ENCODE peak calls at places on chromosomes 16 and 17, in seven cellular contexts. S is PC-9, H is psoas muscle, X is neural progenitor cell, M is Peyer's patch, E is H9, B is heart right ventricle. K is an unnamed sample.

GRCh38 chr16:4613636-4614570 is 785 bp downstream of the UBALD1 start:
- DNase-seq in M (no peak), H (peak; percentile 70), B (no peak), S (no peak), E (peak; percentile 34), X (peak; percentile 70), K (no peak)

GRCh38 chr17:62179525-62180161 is 114.6 kb upstream of the MED13 start:
- DNase-seq in M (peak; percentile 74), H (no peak), S (peak; percentile 83), X (no peak), B (no peak), E (no peak), K (peak; percentile 87)

GRCh38 chr17:2215616-2216364 is 87.8 kb downstream of the SMG6 start:
- DNase-seq in M (peak; percentile 91), H (peak; percentile 75), X (peak; percentile 60), S (no peak), E (peak; percentile 64), B (peak; percentile 81), K (no peak)

GRCh38 chr17:42413464-42414040 is 9.5 kb downstream of the CAVIN1 start:
- DNase-seq in H (no peak), B (no peak), S (no peak), E (no peak), X (no peak), M (no peak), K (no peak)

GRCh38 chr16:56574625-56575024 is 9.8 kb downstream of the MT4 start:
- DNase-seq in S (no peak), M (no peak), H (no peak), E (no peak), X (no peak), B (no peak), K (no peak)

GRCh38 chr17:78172284-78173024 is 4.1 kb downstream of the SYNGR2 start:
- DNase-seq in H (peak; percentile 74), M (peak; percentile 89), S (no peak), E (no peak), X (no peak), B (peak; percentile 57), K (no peak)

GRCh38 chr16:31400191-31400590 is 7.1 kb downstream of the ITGAD start:
- DNase-seq in B (no peak), E (no peak), M (no peak), X (no peak), S (no peak), H (no peak), K (no peak)

GRCh38 chr17:14303343-14304221 is 2.7 kb downstream of the HS3ST3B1 start:
- DNase-seq in E (peak; percentile 71), X (peak; percentile 62), B (no peak), M (no peak), H (no peak), S (no peak), K (no peak)

GRCh38 chr17:38339891-38340290 is 3.9 kb downstream of the GPR179 start:
- DNase-seq in S (no peak), E (no peak), H (no peak), M (no peak), B (no peak), X (no peak), K (no peak)

GRCh38 chr17:71440513-71440912 is 680.3 kb upstream of the SOX9 start:
- DNase-seq in X (no peak), S (no peak), B (no peak), E (no peak), M (no peak), H (no peak), K (no peak)

GRCh38 chr17:70875729-70876344 is 706.5 kb downstream of the KCNJ2 start:
- DNase-seq in S (no peak), B (no peak), X (no peak), E (no peak), H (no peak), M (no peak), K (no peak)

GRCh38 chr17:79842656-79843474 is 3.6 kb upstream of the CBX4 start:
- DNase-seq in S (no peak), M (no peak), X (peak; percentile 63), H (no peak), E (no peak), B (no peak), K (no peak)

DNA sequence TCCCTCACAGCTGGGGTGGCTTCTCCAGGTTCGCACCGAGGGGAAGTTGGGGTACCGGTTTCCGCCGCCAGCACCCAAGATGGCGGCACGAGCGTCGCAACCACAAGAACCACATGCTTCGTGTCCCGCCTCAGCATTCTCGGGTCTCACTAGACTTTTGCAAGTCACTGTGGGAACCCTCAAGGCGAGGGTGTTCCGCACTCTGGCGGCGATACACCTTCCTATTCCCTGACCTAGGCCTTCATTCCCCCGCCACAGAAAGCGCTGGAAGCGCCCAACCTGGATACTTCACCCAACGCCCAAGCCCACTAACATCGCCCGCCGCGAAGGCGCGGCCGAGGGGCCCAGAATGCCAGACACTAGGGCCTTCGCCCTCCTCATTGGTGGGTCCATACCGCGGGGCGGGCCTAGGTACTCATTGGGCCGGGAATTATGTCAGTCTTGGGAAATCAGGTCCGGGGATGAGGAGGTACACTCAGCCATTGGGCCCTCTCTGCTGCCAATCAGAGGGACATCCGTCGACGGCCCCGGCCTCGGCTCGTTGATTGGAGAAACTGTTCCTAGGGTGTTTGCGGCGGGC is 328 bp upstream of the NFE2L1 start:
- DNase-seq in E (peak; percentile 100), B (peak; percentile 100), M (peak; percentile 100), S (peak; percentile 99), X (peak; percentile 100), H (peak; percentile 100), K (peak; percentile 98)
- H3K27ac ChIP-seq in E (peak overlapping the region; percentile 48), B (peak overlapping the region; percentile 97), M (peak overlapping the region; percentile 96), S (peak overlapping the region; percentile 82), X (peak overlapping the region; percentile 78), H (peak overlapping the region; percentile 97), K (peak overlapping the region; percentile 99)

DNA sequence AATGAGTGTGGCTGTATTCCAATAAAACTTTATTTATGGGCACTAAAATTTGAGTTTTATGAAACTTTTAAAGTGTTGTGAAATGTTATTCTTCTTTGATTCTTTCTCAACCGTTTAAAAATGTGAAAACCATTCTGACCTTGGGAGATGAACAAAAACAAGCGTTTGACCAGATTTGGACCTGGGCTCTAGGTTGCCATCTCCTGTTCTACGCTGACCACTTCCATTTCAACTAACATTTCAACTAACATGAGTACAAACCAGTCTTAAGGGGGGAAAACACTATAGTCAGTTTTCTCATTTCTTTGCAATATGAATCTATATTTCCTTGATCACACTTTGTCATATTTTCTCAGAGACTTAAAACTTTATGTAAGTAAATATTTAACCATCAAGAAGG is 118.4 kb upstream of the IRX5 start:
- DNase-seq in E (no peak), H (no peak), S (no peak), B (no peak), M (no peak), X (no peak), K (no peak)
- TF ChIP-seq CTCF in E (peak; percentile 35), H (no peak), S (no peak), B (no peak), M (no peak), X (peak; percentile 26), K (no peak)

GRCh38 chr16:57621521-57622268 is 6.7 kb upstream of the ADGRG1 start:
- DNase-seq in H (peak; percentile 55), E (no peak), S (peak; percentile 74), B (no peak), X (no peak), M (no peak), K (no peak)
- H3K27ac ChIP-seq in H (no peak overlapping the region), E (no peak overlapping the region), S (peak overlapping the region; percentile 92), B (no peak overlapping the region), X (no peak overlapping the region), M (peak overlapping the region; percentile 87), K (peak overlapping the region; percentile 95)

DNA sequence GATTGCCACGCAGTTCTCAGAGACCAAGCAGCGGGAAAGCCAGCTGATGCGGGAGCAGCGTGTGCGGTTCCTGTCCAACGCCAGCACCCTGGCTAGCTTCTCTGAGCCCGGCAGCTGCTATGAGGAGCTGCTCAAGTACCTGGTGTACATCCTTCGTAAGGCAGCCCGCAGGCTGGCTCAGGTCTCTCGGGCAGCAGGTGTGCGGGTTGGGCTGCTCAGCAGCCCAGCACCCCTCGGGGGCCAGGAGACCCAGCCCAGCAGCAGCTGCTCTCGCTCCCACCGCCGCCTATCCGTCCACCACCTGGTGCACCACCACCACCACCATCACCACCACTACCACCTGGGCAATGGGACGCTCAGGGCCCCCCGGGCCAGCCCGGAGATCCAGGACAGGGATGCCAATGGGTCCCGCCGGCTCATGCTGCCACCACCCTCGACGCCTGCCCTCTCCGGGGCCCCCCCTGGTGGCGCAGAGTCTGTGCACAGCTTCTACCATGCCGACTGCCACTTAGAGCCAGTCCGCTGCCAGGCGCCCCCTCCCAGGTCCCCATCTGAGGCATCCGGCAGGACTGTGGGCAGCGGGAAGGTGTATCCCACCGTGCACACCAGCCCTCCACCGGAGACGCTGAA is 15.2 kb downstream of the CACNA1G start:
- DNase-seq in H (no peak), S (no peak), E (peak; percentile 68), B (no peak), X (no peak), M (no peak), K (no peak)
- TF ChIP-seq CTCF in H (no peak), S (no peak), E (peak; percentile 49), B (no peak), X (no peak), M (no peak), K (no peak)

GRCh38 chr17:56974055-56974454 is 3.9 kb upstream of the SCPEP1 start:
- DNase-seq in X (no peak), E (no peak), H (no peak), S (no peak), B (no peak), M (no peak), K (no peak)

GRCh38 chr17:56970974-56971373 is 7.0 kb upstream of the SCPEP1 start:
- DNase-seq in X (no peak), H (no peak), B (no peak), M (no peak), S (no peak), E (no peak), K (no peak)

GRCh38 chr17:56972111-56972730 is 5.7 kb upstream of the SCPEP1 start:
- DNase-seq in E (no peak), H (no peak), S (no peak), B (no peak), X (no peak), M (no peak), K (no peak)

GRCh38 chr17:56975656-56976055 is 2.3 kb upstream of the SCPEP1 start:
- DNase-seq in H (no peak), B (no peak), E (no peak), X (no peak), M (no peak), S (no peak), K (no peak)

GRCh38 chr17:56973520-56973919 is 4.4 kb upstream of the SCPEP1 start:
- DNase-seq in E (no peak), S (peak; percentile 78), M (no peak), H (no peak), X (no peak), B (no peak), K (peak; percentile 32)
- H3K27ac ChIP-seq in E (no peak overlapping the region), S (no peak overlapping the region), M (no peak overlapping the region), H (no peak overlapping the region), X (no peak overlapping the region), B (no peak overlapping the region), K (no peak overlapping the region)

GRCh38 chr16:85573696-85574641 is 39.2 kb upstream of the GSE1 start:
- DNase-seq in E (no peak), H (peak; percentile 68), M (peak; percentile 61), B (peak; percentile 90), X (no peak), S (no peak), K (no peak)
- TF ChIP-seq CTCF in E (no peak), H (no peak), M (no peak), B (no peak), X (no peak), S (no peak), K (no peak)